ENCODE peak calls at places on chromosomes 3 and 15, in four cellular contexts. N is pancreas, J is sigmoid colon, G is body of pancreas. Q is an unnamed sample. For H3K4me1, the result is how much of the 10 kb centered on the place peaks cover.

GRCh38 chr3:14922863-14923262 is 24.5 kb upstream of the NR2C2 start:
- DNase-seq in N (no peak), J (no peak), G (no peak), Q (peak)

GRCh38 chr3:168862466-168862865 is 766.7 kb upstream of the GOLIM4 start:
- DNase-seq in N (no peak), J (no peak), G (no peak), Q (no peak)

GRCh38 chr3:129415378-129415777 is 13.1 kb downstream of the EFCAB12 start:
- DNase-seq in N (no peak), J (no peak), G (no peak), Q (no peak)

GRCh38 chr3:65855370-65856100 is 183.2 kb downstream of the MAGI1 start:
- DNase-seq in N (no peak), J (no peak), G (no peak), Q (no peak)

GRCh38 chr3:171528102-171528501 is 67.9 kb upstream of the TNIK start:
- DNase-seq in N (no peak), J (no peak), G (no peak), Q (no peak)

GRCh38 chr15:101522091-101522490 is 32.6 kb upstream of the PCSK6 start:
- DNase-seq in N (no peak), J (no peak), G (no peak), Q (no peak)

GRCh38 chr3:14907043-14907966 is 40.1 kb upstream of the NR2C2 start:
- DNase-seq in N (no peak), J (no peak), G (no peak), Q (no peak)

GRCh38 chr15:45642203-45642932 is 7.5 kb downstream of the SQOR start:
- DNase-seq in N (no peak), J (peak), G (no peak), Q (no peak)

GRCh38 chr3:13379191-13379830 is 40.8 kb downstream of the NUP210 start:
- DNase-seq in N (no peak), J (no peak), G (no peak), Q (no peak)

GRCh38 chr3:32493437-32494414 is 8.9 kb downstream of the CMTM6 start:
- DNase-seq in N (no peak), J (no peak), G (no peak), Q (no peak)

GRCh38 chr3:69558912-69559311 is 173.0 kb upstream of the FRMD4B start:
- DNase-seq in N (peak), J (peak), G (no peak), Q (no peak)

GRCh38 chr3:42507252-42507651 is 4.8 kb downstream of the VIPR1 start:
- DNase-seq in N (no peak), J (peak), G (no peak), Q (peak)

GRCh38 chr3:87268646-87269211 is 7.7 kb downstream of the POU1F1 start:
- DNase-seq in N (no peak), J (no peak), G (no peak), Q (no peak)

GRCh38 chr3:10753964-10754363 is 62.1 kb upstream of the SLC6A11 start:
- DNase-seq in N (no peak), J (no peak), G (peak), Q (no peak)

GRCh38 chr3:5188419-5189405 is 1.2 kb downstream of the EDEM1 start:
- DNase-seq in N (peak), J (no peak), G (peak), Q (peak)

GRCh38 chr3:5191555-5192304 is 4.2 kb downstream of the EDEM1 start:
- DNase-seq in N (no peak), J (no peak), G (no peak), Q (no peak)

GRCh38 chr3:5192568-5193319 is 5.2 kb downstream of the EDEM1 start:
- DNase-seq in N (no peak), J (no peak), G (no peak), Q (no peak)

GRCh38 chr3:5187920-5188418 is 462 bp downstream of the EDEM1 start:
- DNase-seq in N (peak), J (peak), G (peak), Q (peak)

DNA sequence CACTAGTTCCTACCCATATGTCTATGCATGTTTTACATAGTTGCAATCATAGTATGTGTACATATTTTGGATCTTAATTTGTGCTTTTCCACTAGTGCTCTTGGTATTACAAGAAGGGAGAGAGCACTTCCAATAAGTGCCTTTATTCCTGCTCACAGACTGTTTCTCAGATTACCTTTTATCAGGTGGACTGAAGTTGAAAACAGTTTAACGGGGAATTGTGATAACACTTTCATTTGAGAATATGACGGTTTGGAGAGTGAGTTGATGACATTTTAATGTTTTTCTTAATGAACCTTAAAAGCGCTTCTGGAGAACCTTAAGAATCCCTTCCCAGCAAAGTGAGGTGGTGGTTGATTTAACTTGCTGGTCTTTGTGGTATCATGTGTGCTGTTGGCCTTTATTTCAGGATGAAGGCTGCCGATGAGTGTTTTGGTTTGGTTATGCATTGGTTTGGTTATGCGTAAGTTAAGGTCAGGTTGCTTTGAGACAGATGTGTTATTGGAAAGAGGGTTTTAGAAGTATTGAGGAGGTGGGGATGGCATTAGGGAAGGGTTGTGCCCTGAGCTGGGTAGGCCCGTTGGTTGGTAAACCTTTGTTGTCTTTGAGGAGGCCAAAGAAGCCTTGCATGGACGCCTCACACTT is 2.8 kb downstream of the EDEM1 start:
- DNase-seq in N (no peak), J (no peak), G (no peak), Q (no peak)
- H3K4me1 ChIP-seq in N (under half), J (under half), G (half or more), Q (half or more)

GRCh38 chr3:60323180-60323579 is 928.1 kb downstream of the FHIT start:
- DNase-seq in N (no peak), J (no peak), G (no peak), Q (no peak)
- TF ChIP-seq CTCF in N (no peak), J (no peak), G (no peak), Q (no peak)

GRCh38 chr15:67212655-67213054 is 41.8 kb downstream of the AAGAB start:
- DNase-seq in N (no peak), J (no peak), G (no peak), Q (no peak)

GRCh38 chr15:67216859-67217258 is 37.6 kb downstream of the AAGAB start:
- DNase-seq in N (no peak), J (no peak), G (no peak), Q (no peak)

GRCh38 chr15:67219288-67219687 is 35.2 kb downstream of the AAGAB start:
- DNase-seq in N (no peak), J (no peak), G (no peak), Q (no peak)

GRCh38 chr15:67218428-67218827 is 36.0 kb downstream of the AAGAB start:
- DNase-seq in N (no peak), J (no peak), G (no peak), Q (no peak)
- H3K4me1 ChIP-seq in N (under half), J (under half), G (under half), Q (under half)

DNA sequence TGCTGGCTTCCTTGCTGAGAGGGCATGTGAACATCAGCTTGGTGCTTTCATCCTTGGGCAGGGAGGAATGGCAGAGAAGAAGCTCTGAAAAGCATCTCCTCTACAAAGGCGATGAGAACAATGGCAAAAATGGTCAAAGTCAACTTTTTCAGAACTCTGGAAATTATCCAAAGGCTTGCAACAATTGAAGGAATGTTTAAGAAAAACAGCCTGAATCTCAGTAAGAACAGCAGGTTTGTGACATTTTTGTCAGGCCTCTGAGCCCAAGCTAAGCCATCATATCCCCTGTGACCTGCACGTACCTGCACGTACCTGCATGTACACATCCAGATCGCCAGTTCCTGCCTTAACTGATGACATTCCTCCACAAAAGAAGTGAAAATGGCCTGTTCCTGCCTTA is 51.8 kb downstream of the ONECUT1 start:
- DNase-seq in N (no peak), J (no peak), G (no peak), Q (no peak)
- TF ChIP-seq CTCF in N (no peak), J (no peak), G (no peak), Q (no peak)

GRCh38 chr3:97010881-97011657 is 196.7 kb downstream of the EPHA6 start:
- DNase-seq in N (no peak), J (no peak), G (no peak), Q (no peak)
- H3K4me1 ChIP-seq in N (under half), J (under half), G (under half), Q (under half)

GRCh38 chr15:65083262-65083701 is 6.7 kb downstream of the KBTBD13 start:
- DNase-seq in N (no peak), J (peak), G (no peak), Q (no peak)
- TF ChIP-seq CTCF in N (no peak), J (peak), G (no peak), Q (no peak)

GRCh38 chr3:35307296-35307695 is 332.0 kb upstream of the ARPP21 start:
- DNase-seq in N (no peak), J (no peak), G (no peak), Q (no peak)
- H3K4me1 ChIP-seq in N (under half), J (under half), G (under half), Q (under half)

GRCh38 chr3:48952510-48953118 is 34.0 kb downstream of the ARIH2 start:
- DNase-seq in N (peak), J (no peak), G (peak), Q (no peak)
- TF ChIP-seq CTCF in N (no peak), J (no peak), G (peak), Q (peak)